ENCODE peak calls at places on chromosomes 7 and 10, in eight cellular contexts. B, Z, F, W, Y, S, T and K are unnamed samples.

GRCh38 chr10:24952146-24952700 is at the start of gene PRTFDC1:
- DNase-seq in B (peak), Z (no peak), F (no peak), W (peak), Y (peak), S (peak), T (peak), K (no peak)

GRCh38 chr10:78919111-78919966 is 149.4 kb upstream of the ZMIZ1 start:
- DNase-seq in B (no peak), Z (no peak), F (no peak), W (no peak), Y (no peak), S (no peak), T (no peak), K (no peak)

GRCh38 chr7:93476491-93477344 is 97.8 kb downstream of the CALCR start:
- DNase-seq in B (no peak), Z (no peak), F (no peak), W (no peak), Y (no peak), S (no peak), T (no peak), K (no peak)

GRCh38 chr7:156777364-156778069 is 115.5 kb downstream of the LMBR1 start:
- DNase-seq in B (no peak), Z (no peak), F (no peak), W (no peak), Y (no peak), S (no peak), T (no peak), K (no peak)

GRCh38 chr10:89032141-89032814 is 41.7 kb downstream of the FAS start:
- DNase-seq in B (peak), Z (no peak), F (peak), W (no peak), Y (no peak), S (peak), T (peak), K (peak)

GRCh38 chr7:7770228-7770627 is 51.8 kb upstream of the RPA3 start:
- DNase-seq in B (no peak), Z (no peak), F (no peak), W (no peak), Y (no peak), S (no peak), T (no peak), K (no peak)

GRCh38 chr7:94298943-94299342 is 95.8 kb upstream of the COL1A2 start:
- DNase-seq in B (no peak), Z (no peak), F (no peak), W (peak), Y (no peak), S (no peak), T (no peak), K (peak)

GRCh38 chr10:117228210-117228609 is 12.7 kb upstream of the SLC18A2 start:
- DNase-seq in B (no peak), Z (no peak), F (no peak), W (no peak), Y (no peak), S (no peak), T (no peak), K (no peak)

GRCh38 chr7:111145472-111145871 is 54.5 kb downstream of the LRRN3 start:
- DNase-seq in B (no peak), Z (no peak), F (no peak), W (no peak), Y (no peak), S (no peak), T (no peak), K (no peak)

GRCh38 chr7:13903997-13904396 is 85.5 kb downstream of the ETV1 start:
- DNase-seq in B (no peak), Z (peak), F (no peak), W (no peak), Y (no peak), S (no peak), T (no peak), K (no peak)

GRCh38 chr10:107900131-107900530 is 735.6 kb upstream of the SORCS1 start:
- DNase-seq in B (no peak), Z (no peak), F (no peak), W (no peak), Y (no peak), S (no peak), T (no peak), K (no peak)
- TF ChIP-seq CTCF in B (no peak), Z (no peak), F (no peak), W (no peak), Y (no peak), S (no peak), T (no peak), K (no peak)

GRCh38 chr10:129955591-129956284 is 8.3 kb downstream of the EBF3 start:
- DNase-seq in B (no peak), Z (no peak), F (no peak), W (no peak), Y (no peak), S (no peak), T (no peak), K (no peak)
- H3K27ac ChIP-seq in B (no peak), Z (no peak), F (no peak), W (no peak), Y (no peak), S (no peak), T (no peak), K (no peak)

GRCh38 chr7:2637066-2637471 is 5.3 kb downstream of the TTYH3 start:
- DNase-seq in B (no peak), Z (no peak), F (no peak), W (no peak), Y (no peak), S (no peak), T (no peak), K (no peak)
- H3K4me3 ChIP-seq in B (no peak), Z (no peak), F (no peak), W (no peak), Y (no peak), S (no peak), T (no peak), K (no peak)

GRCh38 chr7:2979276-2979675 is 64.4 kb downstream of the CARD11 start:
- DNase-seq in B (no peak), Z (no peak), F (no peak), W (no peak), Y (no peak), S (no peak), T (no peak), K (no peak)
- TF ChIP-seq CTCF in B (no peak), Z (no peak), F (no peak), W (no peak), Y (no peak), S (no peak), T (no peak), K (no peak)

DNA sequence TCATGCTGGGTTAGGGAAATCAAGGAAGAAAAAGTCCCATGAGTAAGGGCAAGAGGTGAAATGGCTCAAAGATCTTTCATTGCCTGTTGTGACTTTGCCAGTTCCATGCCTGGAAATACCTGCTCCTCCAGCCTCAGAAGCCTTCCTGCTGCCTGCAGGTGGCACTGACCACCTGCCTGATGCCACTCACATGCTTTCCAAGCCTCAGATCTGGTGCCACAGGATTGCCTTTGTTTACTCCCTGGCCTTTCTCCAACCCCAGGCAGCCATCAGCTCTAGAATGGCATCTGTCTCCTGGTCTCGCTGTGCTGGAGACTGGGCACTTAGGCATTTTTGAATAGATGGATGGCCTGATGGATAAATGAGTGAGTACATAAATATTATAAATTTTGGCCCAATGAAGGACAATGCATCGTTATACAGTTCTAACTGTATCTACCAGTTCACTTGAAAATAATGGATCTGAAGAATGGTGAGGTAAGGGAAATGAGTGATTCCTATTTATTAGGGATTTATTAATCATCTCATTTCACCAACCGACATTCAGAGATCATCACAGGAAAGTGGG is 657.2 kb downstream of the INHBA start:
- DNase-seq in B (peak), Z (no peak), F (peak), W (no peak), Y (peak), S (peak), T (peak), K (no peak)
- H3K27ac ChIP-seq in B (no peak), Z (no peak), F (no peak), W (no peak), Y (no peak), S (no peak), T (no peak), K (peak)

DNA sequence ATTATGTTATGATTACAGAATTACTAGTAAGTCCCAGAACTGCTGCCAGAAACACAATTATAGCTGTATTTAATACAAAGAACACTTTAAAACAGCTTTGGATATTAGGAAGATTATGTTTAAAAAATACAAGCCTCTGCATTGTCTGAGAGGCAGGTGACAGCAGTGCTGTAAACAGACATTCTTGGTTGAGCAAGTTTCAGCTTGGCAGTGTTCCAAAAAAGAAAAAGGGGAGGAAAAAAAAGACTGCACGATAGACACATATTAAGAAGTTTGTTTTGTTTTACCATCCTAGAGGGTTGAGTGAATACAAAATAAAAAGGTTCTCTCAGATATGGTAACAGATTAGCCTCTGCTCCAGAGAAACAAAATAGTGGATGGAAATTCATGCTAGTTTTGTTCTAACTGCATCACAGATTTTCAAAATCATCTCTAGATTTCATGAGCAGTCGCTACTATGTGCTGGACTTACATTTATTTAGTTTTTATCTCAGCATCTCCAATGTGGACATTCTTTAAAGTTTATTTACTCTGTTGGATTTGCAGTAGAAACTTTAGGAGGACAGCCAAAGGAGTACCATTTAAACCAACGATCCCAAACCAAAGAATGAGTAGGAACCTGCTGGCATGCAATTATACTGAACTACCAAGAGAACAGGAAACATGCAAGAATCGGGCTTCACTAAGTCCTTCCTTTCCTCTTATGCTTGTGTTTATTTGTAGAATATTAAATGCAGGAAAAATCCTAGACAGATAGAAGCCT is 9.0 kb downstream of the FAM204A start:
- DNase-seq in B (no peak), Z (peak), F (no peak), W (no peak), Y (no peak), S (peak), T (peak), K (no peak)
- H3K4me3 ChIP-seq in B (no peak), Z (no peak), F (no peak), W (no peak), Y (no peak), S (no peak), T (no peak), K (no peak)

GRCh38 chr10:70906031-70906804 is 17.9 kb upstream of the PCBD1 start:
- DNase-seq in B (peak), Z (no peak), F (no peak), W (no peak), Y (no peak), S (no peak), T (no peak), K (no peak)

GRCh38 chr10:70908426-70909296 is 20.3 kb upstream of the PCBD1 start:
- DNase-seq in B (no peak), Z (no peak), F (no peak), W (no peak), Y (no peak), S (no peak), T (no peak), K (no peak)

GRCh38 chr10:70909326-70909935 is 21.1 kb upstream of the PCBD1 start:
- DNase-seq in B (no peak), Z (no peak), F (no peak), W (no peak), Y (no peak), S (no peak), T (no peak), K (no peak)

GRCh38 chr10:70906953-70907618 is 18.7 kb upstream of the PCBD1 start:
- DNase-seq in B (peak), Z (no peak), F (no peak), W (no peak), Y (no peak), S (no peak), T (no peak), K (no peak)

DNA sequence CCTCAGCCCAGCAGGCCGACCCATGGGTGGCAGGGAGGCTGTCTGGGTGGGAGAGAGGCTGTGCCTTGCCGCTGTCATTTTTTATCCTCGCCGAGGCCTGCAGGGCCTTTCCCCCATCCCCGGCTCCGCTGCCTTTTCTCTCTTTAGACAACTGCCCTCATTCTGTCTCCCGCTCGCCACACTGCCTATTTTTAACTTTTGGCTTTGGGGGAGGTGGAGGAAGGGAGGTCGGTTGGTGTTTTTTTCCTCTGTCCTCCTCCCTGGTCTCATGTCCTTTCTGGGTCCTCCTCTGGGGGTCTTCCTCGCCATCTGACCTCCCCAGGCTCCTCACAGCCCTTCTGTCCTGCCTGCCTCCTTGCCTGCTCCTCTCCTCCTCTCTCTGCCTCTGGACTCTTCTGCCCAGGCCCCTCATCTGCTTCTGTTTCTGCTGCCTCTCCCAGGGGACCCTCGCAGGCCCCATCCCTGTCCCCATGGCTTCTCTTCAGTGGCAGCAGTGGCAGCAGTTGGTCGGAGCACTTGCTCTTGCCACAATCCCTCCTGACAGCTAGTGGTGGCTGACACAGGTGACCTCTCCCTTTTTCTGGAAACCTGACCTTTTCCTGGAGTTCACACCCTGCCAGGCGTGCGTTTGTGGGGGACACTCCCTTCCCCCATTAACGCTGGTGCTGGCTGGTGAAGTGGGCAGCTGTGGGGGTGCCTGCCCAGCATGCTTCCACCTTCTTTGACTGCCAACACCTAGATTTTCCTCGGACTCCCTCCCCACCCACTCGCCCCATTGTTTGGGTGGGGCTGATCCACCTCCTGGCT is 19.5 kb upstream of the PCBD1 start:
- DNase-seq in B (peak), Z (no peak), F (no peak), W (no peak), Y (no peak), S (no peak), T (no peak), K (no peak)
- TF ChIP-seq CTCF in B (no peak), Z (no peak), F (no peak), W (no peak), Y (no peak), S (no peak), T (no peak), K (no peak)

GRCh38 chr10:121530481-121531075 is 67.7 kb downstream of the FGFR2 start:
- DNase-seq in B (no peak), Z (no peak), F (no peak), W (no peak), Y (no peak), S (no peak), T (no peak), K (no peak)

GRCh38 chr10:121526040-121526790 is 72.0 kb downstream of the FGFR2 start:
- DNase-seq in B (no peak), Z (no peak), F (no peak), W (no peak), Y (no peak), S (no peak), T (no peak), K (no peak)

GRCh38 chr10:121526801-121527221 is 71.4 kb downstream of the FGFR2 start:
- DNase-seq in B (no peak), Z (peak), F (no peak), W (no peak), Y (no peak), S (no peak), T (no peak), K (no peak)

GRCh38 chr10:121525276-121526039 is 72.8 kb downstream of the FGFR2 start:
- DNase-seq in B (no peak), Z (no peak), F (no peak), W (no peak), Y (no peak), S (no peak), T (peak), K (no peak)

DNA sequence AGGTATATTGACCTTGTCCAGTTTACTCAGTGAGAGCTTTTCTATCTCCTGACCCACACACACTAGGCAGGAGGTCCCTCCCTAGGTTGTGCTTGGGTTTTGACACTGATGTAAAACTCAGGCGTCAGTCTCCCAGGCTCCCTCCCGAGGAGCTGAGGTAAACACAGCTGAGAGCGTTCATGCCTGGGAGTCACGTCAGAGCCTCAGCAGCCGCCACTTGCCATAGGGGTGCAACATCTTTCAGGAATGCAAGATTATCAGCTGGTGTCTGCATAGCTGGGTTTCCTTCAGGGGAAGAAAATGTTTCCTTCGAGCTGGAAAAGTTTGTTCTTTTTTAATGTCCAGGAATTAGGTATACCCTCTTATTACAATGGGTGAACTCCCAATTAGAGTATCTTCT is 70.6 kb downstream of the FGFR2 start:
- DNase-seq in B (peak), Z (no peak), F (no peak), W (peak), Y (no peak), S (no peak), T (no peak), K (no peak)
- H3K27ac ChIP-seq in B (no peak), Z (no peak), F (no peak), W (no peak), Y (no peak), S (no peak), T (no peak), K (no peak)

GRCh38 chr7:121385800-121386179 is 10.3 kb downstream of the FAM3C start:
- DNase-seq in B (no peak), Z (no peak), F (no peak), W (no peak), Y (no peak), S (peak), T (no peak), K (no peak)

GRCh38 chr7:121391686-121392085 is 4.4 kb downstream of the FAM3C start:
- DNase-seq in B (no peak), Z (no peak), F (no peak), W (no peak), Y (no peak), S (no peak), T (no peak), K (no peak)

GRCh38 chr7:121392277-121393004 is 3.7 kb downstream of the FAM3C start:
- DNase-seq in B (no peak), Z (no peak), F (no peak), W (no peak), Y (no peak), S (no peak), T (no peak), K (no peak)

GRCh38 chr7:121390109-121390508 is 6.0 kb downstream of the FAM3C start:
- DNase-seq in B (no peak), Z (no peak), F (no peak), W (no peak), Y (no peak), S (no peak), T (no peak), K (no peak)

GRCh38 chr7:121388950-121389349 is 7.2 kb downstream of the FAM3C start:
- DNase-seq in B (no peak), Z (no peak), F (no peak), W (no peak), Y (no peak), S (no peak), T (no peak), K (no peak)
- H3K4me3 ChIP-seq in B (no peak), Z (no peak), F (no peak), W (no peak), Y (no peak), S (no peak), T (no peak), K (no peak)